ENCODE peak calls at places on chromosomes 5 and 9, in seven cellular contexts. H is PC-9, V is mammary epithelial cell, E is ovary, G is body of pancreas, Z is gastrocnemius medialis, J is right cardiac atrium. M is an unnamed sample.
A peak's percentile ranks its signal among the peaks of the same experiment; 100 is the strongest.

GRCh38 chr9:37908698-37909186 is 4.8 kb upstream of the SLC25A51 start:
- DNase-seq in G (peak; percentile 85), H (no peak), J (no peak), V (peak; percentile 64), E (no peak), Z (no peak), M (no peak)

GRCh38 chr5:146620663-146621051 is 104.7 kb upstream of the GPR151 start:
- DNase-seq in E (no peak), G (peak; percentile 21), Z (no peak), J (no peak), H (no peak), V (no peak), M (no peak)

GRCh38 chr5:61228229-61228628 is 66.0 kb upstream of the SMIM15 start:
- DNase-seq in G (peak; percentile 27), E (no peak), V (no peak), H (no peak), J (no peak), Z (no peak), M (peak; percentile 72)

GRCh38 chr5:177300236-177300880 is 3.2 kb downstream of the RAB24 start:
- DNase-seq in J (peak; percentile 79), H (no peak), G (peak; percentile 74), E (peak; percentile 68), Z (no peak), V (peak; percentile 53), M (peak; percentile 28)

GRCh38 chr9:23821400-23822181 is 4.4 kb downstream of the ELAVL2 start:
- DNase-seq in V (peak; percentile 62), E (peak; percentile 50), G (no peak), H (no peak), Z (no peak), J (peak; percentile 50), M (peak; percentile 25)

GRCh38 chr9:74724317-74724716 is 163.4 kb downstream of the TRPM6 start:
- DNase-seq in V (no peak), J (no peak), Z (no peak), H (no peak), G (no peak), E (no peak), M (no peak)

GRCh38 chr5:134427540-134428041 is 15.9 kb upstream of the CDKN2AIPNL start:
- DNase-seq in G (no peak), E (no peak), V (no peak), H (no peak), J (no peak), Z (no peak), M (no peak)

GRCh38 chr5:146340260-146341081 is 1.8 kb downstream of the POU4F3 start:
- DNase-seq in J (peak; percentile 84), Z (no peak), V (peak; percentile 42), H (peak; percentile 28), G (peak; percentile 62), E (peak; percentile 67), M (peak; percentile 56)

GRCh38 chr5:71483355-71483754 is 27.9 kb downstream of the BDP1 start:
- DNase-seq in G (no peak), H (no peak), V (peak; percentile 60), Z (no peak), J (no peak), E (no peak), M (no peak)

GRCh38 chr9:119026120-119026519 is 343.1 kb downstream of the BRINP1 start:
- DNase-seq in J (peak; percentile 82), H (no peak), Z (peak; percentile 37), V (peak; percentile 9), G (peak; percentile 13), E (peak; percentile 42), M (peak; percentile 41)

GRCh38 chr9:109817846-109818472 is 38.0 kb downstream of the PALM2AKAP2 start:
- DNase-seq in J (peak; percentile 40), E (no peak), H (peak; percentile 73), Z (peak; percentile 30), V (peak; percentile 87), G (peak; percentile 86), M (peak; percentile 73)

DNA sequence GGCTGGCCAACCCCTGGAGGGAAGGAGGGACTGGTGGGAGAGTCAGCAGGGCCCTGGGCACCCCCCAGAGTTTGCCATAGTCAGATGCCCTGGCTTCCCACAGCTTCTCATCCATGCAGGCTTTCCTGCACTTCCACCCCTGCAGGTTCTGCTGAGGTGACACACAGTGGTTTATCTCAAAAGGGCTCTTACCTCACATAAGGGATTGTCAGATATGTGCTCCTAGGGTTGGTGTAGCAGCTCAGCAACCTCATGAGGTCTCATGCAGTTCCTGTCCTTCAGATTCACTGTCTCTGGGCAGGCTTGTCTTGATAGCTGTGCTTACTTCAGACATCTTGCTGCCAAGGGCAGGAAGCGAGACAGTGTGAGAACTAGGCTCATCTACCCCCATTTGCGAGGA is 143.4 kb downstream of the KDM4C start:
- DNase-seq in E (no peak), J (no peak), V (no peak), G (no peak), H (no peak), Z (no peak), M (no peak)
- H3K27me3 ChIP-seq in E (no peaks in the 10 kb centered on the region), J (no peaks in the 10 kb centered on the region), V (no peaks in the 10 kb centered on the region), G (no peaks in the 10 kb centered on the region), H (no peaks in the 10 kb centered on the region), Z (no peaks in the 10 kb centered on the region), M (no peaks in the 10 kb centered on the region)

GRCh38 chr5:172283862-172284274 is 304 bp upstream of the UBTD2 start:
- DNase-seq in V (peak; percentile 65), E (peak; percentile 92), G (peak; percentile 78), H (peak; percentile 87), J (peak; percentile 95), Z (peak; percentile 63), M (peak; percentile 82)
- H3K4me3 ChIP-seq in V (peak overlapping the region; percentile 97), E (peak overlapping the region; percentile 55), G (peak overlapping the region; percentile 27), H (peak overlapping the region; percentile 98), J (peak overlapping the region; percentile 79), Z (peak overlapping the region; percentile 96), M (peak overlapping the region; percentile 89)

GRCh38 chr9:69815313-69815712 is 5.3 kb upstream of the CFAP95 start:
- DNase-seq in H (no peak), E (no peak), Z (no peak), V (no peak), J (no peak), G (no peak), M (peak; percentile 32)

GRCh38 chr9:69817202-69817601 is 3.4 kb upstream of the CFAP95 start:
- DNase-seq in Z (no peak), G (no peak), V (no peak), H (no peak), E (no peak), J (no peak), M (no peak)

GRCh38 chr9:69820955-69821788 is 555 bp downstream of the CFAP95 start:
- DNase-seq in J (no peak), H (no peak), G (no peak), V (no peak), Z (no peak), E (no peak), M (no peak)

GRCh38 chr9:69818946-69819345 is 1.7 kb upstream of the CFAP95 start:
- DNase-seq in V (no peak), H (no peak), E (no peak), G (no peak), Z (no peak), J (no peak), M (no peak)

GRCh38 chr9:69816775-69817174 is 3.8 kb upstream of the CFAP95 start:
- DNase-seq in J (no peak), Z (no peak), G (no peak), V (no peak), E (no peak), H (no peak), M (no peak)
- H3K27me3 ChIP-seq in J (no peaks in the 10 kb centered on the region), Z (peaks cover 18% of the 10 kb centered on the region), G (no peaks in the 10 kb centered on the region), V (no peaks in the 10 kb centered on the region), E (no peaks in the 10 kb centered on the region), H (no peaks in the 10 kb centered on the region), M (no peaks in the 10 kb centered on the region)

GRCh38 chr5:68727931-68728330 is 365.9 kb upstream of the SLC30A5 start:
- DNase-seq in Z (no peak), E (no peak), J (no peak), H (no peak), V (no peak), G (no peak), M (no peak)

GRCh38 chr5:68725905-68726683 is 367.7 kb upstream of the SLC30A5 start:
- DNase-seq in Z (no peak), H (no peak), E (no peak), G (no peak), V (no peak), J (no peak), M (no peak)

GRCh38 chr5:68731255-68731654 is 362.6 kb upstream of the SLC30A5 start:
- DNase-seq in J (no peak), G (no peak), V (no peak), Z (no peak), H (no peak), E (no peak), M (no peak)

GRCh38 chr5:68730220-68731010 is 363.4 kb upstream of the SLC30A5 start:
- DNase-seq in G (peak; percentile 50), H (no peak), J (peak; percentile 58), V (peak; percentile 25), E (peak; percentile 44), Z (peak; percentile 24), M (no peak)
- H3K4me3 ChIP-seq in G (no peak overlapping the region), H (no peak overlapping the region), J (no peak overlapping the region), V (no peak overlapping the region), E (no peak overlapping the region), Z (no peak overlapping the region), M (no peak overlapping the region)

DNA sequence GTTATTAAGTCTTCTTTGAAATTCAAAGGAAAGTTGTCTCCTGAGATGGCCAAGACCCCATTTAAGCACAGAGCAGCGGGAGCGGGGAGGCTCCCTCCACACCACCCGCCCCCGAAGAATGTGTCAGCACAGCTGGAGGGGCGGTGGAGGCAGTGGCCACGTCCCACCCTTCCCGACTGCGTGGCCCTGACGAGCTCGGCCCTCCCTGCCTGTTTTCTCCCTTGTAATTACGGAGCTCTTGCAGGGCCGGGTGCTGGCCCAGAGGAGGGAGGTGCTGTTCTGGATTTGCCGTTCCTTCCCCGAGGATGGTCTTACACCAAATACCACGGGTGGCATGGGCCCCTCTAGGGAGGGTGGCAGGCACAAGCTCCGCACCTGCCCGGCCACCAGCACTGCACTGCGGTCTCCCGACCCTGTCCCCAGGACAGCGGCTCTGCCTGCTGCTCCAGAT is 31.0 kb downstream of the SLC9A3 start:
- DNase-seq in H (no peak), J (peak; percentile 24), Z (no peak), V (no peak), E (no peak), G (no peak), M (no peak)
- H3K27me3 ChIP-seq in H (peaks cover 72% of the 10 kb centered on the region), J (no peaks in the 10 kb centered on the region), Z (peaks cover 17% of the 10 kb centered on the region), V (peaks cover 3% of the 10 kb centered on the region), E (no peaks in the 10 kb centered on the region), G (peaks cover 10% of the 10 kb centered on the region), M (no peaks in the 10 kb centered on the region)